ENCODE peak calls at places on chromosome 14, in nine cellular contexts. One of them, this sample, is unnamed.

GRCh38 chr14:101047326-101047725 is 143.8 kb upstream of the RTL1 start:
- DNase-seq in aorta: no peak
- DNase-seq in GDM1: no peak
- DNase-seq in LoVo: no peak
- DNase-seq in head of caudate nucleus: no peak
- DNase-seq in NCI-H510A: no peak
- DNase-seq in kidney glomerular epithelial cell: no peak
- DNase-seq in left colon: no peak
- DNase-seq in NCI-H1105 treated with DMSO at 0.1 percent for 48 hours: no peak
- DNase-seq in this sample: no peak

GRCh38 chr14:104378636-104379225 is 200.8 kb upstream of the C14orf180 start:
- DNase-seq in aorta: peak
- DNase-seq in GDM1: no peak
- DNase-seq in LoVo: no peak
- DNase-seq in head of caudate nucleus: no peak
- DNase-seq in NCI-H510A: no peak
- DNase-seq in kidney glomerular epithelial cell: no peak
- DNase-seq in left colon: no peak
- DNase-seq in NCI-H1105 treated with DMSO at 0.1 percent for 48 hours: no peak
- DNase-seq in this sample: no peak

GRCh38 chr14:85421166-85421877 is 108.6 kb upstream of the FLRT2 start:
- DNase-seq in aorta: no peak
- DNase-seq in GDM1: no peak
- DNase-seq in LoVo: no peak
- DNase-seq in head of caudate nucleus: no peak
- DNase-seq in NCI-H510A: no peak
- DNase-seq in kidney glomerular epithelial cell: no peak
- DNase-seq in left colon: no peak
- DNase-seq in NCI-H1105 treated with DMSO at 0.1 percent for 48 hours: no peak
- DNase-seq in this sample: no peak

GRCh38 chr14:58104808-58105207 is 47.2 kb downstream of the ARMH4 start:
- DNase-seq in aorta: no peak
- DNase-seq in GDM1: no peak
- DNase-seq in LoVo: peak
- DNase-seq in head of caudate nucleus: no peak
- DNase-seq in NCI-H510A: no peak
- DNase-seq in kidney glomerular epithelial cell: peak
- DNase-seq in left colon: no peak
- DNase-seq in NCI-H1105 treated with DMSO at 0.1 percent for 48 hours: no peak
- DNase-seq in this sample: no peak

GRCh38 chr14:93543766-93544165 is 113.0 kb downstream of the UNC79 start:
- DNase-seq in aorta: no peak
- DNase-seq in GDM1: no peak
- DNase-seq in LoVo: peak
- DNase-seq in head of caudate nucleus: no peak
- DNase-seq in NCI-H510A: no peak
- DNase-seq in kidney glomerular epithelial cell: peak
- DNase-seq in left colon: no peak
- DNase-seq in NCI-H1105 treated with DMSO at 0.1 percent for 48 hours: peak
- DNase-seq in this sample: no peak

GRCh38 chr14:33611405-33612183 is 339.3 kb downstream of the EGLN3 start:
- DNase-seq in aorta: no peak
- DNase-seq in GDM1: no peak
- DNase-seq in LoVo: no peak
- DNase-seq in head of caudate nucleus: no peak
- DNase-seq in NCI-H510A: no peak
- DNase-seq in kidney glomerular epithelial cell: no peak
- DNase-seq in left colon: no peak
- DNase-seq in NCI-H1105 treated with DMSO at 0.1 percent for 48 hours: no peak
- DNase-seq in this sample: no peak

GRCh38 chr14:104388011-104388521 is 191.5 kb upstream of the C14orf180 start:
- DNase-seq in aorta: no peak
- DNase-seq in GDM1: no peak
- DNase-seq in LoVo: no peak
- DNase-seq in head of caudate nucleus: no peak
- DNase-seq in NCI-H510A: no peak
- DNase-seq in kidney glomerular epithelial cell: no peak
- DNase-seq in left colon: no peak
- DNase-seq in NCI-H1105 treated with DMSO at 0.1 percent for 48 hours: no peak
- DNase-seq in this sample: no peak

GRCh38 chr14:104120281-104120741 is 18.1 kb upstream of the KIF26A start:
- DNase-seq in aorta: peak
- DNase-seq in GDM1: no peak
- DNase-seq in LoVo: no peak
- DNase-seq in head of caudate nucleus: no peak
- DNase-seq in NCI-H510A: no peak
- DNase-seq in kidney glomerular epithelial cell: no peak
- DNase-seq in left colon: no peak
- DNase-seq in NCI-H1105 treated with DMSO at 0.1 percent for 48 hours: no peak
- DNase-seq in this sample: peak

GRCh38 chr14:100334904-100335303 is 11.8 kb downstream of the SLC25A47 start:
- DNase-seq in aorta: peak
- DNase-seq in GDM1: no peak
- DNase-seq in LoVo: no peak
- DNase-seq in head of caudate nucleus: no peak
- DNase-seq in NCI-H510A: no peak
- DNase-seq in kidney glomerular epithelial cell: no peak
- DNase-seq in left colon: no peak
- DNase-seq in NCI-H1105 treated with DMSO at 0.1 percent for 48 hours: no peak
- DNase-seq in this sample: no peak

This sample was measured in naive thymus-derived CD8-positive, alpha-beta T cell.